ENCODE peak calls at places on chromosome X, in four cellular contexts. K is aorta, F is astrocyte, V is cardiac muscle cell. H is an unnamed sample. For H3K4me1, the result is how much of the 10 kb centered on the place peaks cover.

GRCh38 chrX:5958523-5958922 is 270.1 kb downstream of the NLGN4X start:
- DNase-seq in K (no peak), F (no peak), V (no peak), H (no peak)

GRCh38 chrX:107485019-107485418 is 35.6 kb downstream of the FRMPD3 start:
- DNase-seq in K (no peak), F (peak), V (no peak), H (peak)

GRCh38 chrX:54178100-54178940 is 4.7 kb downstream of the FAM120C start:
- DNase-seq in F (peak), V (no peak), K (no peak), H (peak)

GRCh38 chrX:70664726-70665125 is 220.1 kb downstream of the DLG3 start:
- DNase-seq in F (peak), K (no peak), V (peak), H (peak)

GRCh38 chrX:11509786-11510185 is 155.9 kb downstream of the ARHGAP6 start:
- DNase-seq in F (peak), V (no peak), K (no peak), H (peak)

GRCh38 chrX:57821703-57822375 is 88.4 kb downstream of the ZXDA start:
- DNase-seq in F (peak), K (no peak), V (peak), H (peak)

GRCh38 chrX:31580227-31580626 is 508.4 kb upstream of the FTHL17 start:
- DNase-seq in V (peak), F (peak), K (no peak), H (no peak)

GRCh38 chrX:150870487-150871340 is 27.8 kb downstream of the CD99L2 start:
- DNase-seq in K (no peak), V (no peak), F (no peak), H (peak)

GRCh38 chrX:155094468-155095061 is 23.3 kb downstream of the BRCC3 start:
- DNase-seq in F (no peak), K (no peak), V (peak), H (peak)

GRCh38 chrX:154733072-154733425 is 17.8 kb downstream of the GAB3 start:
- DNase-seq in V (no peak), F (no peak), K (no peak), H (no peak)

GRCh38 chrX:101265869-101266428 is 25.2 kb downstream of the TAF7L start:
- DNase-seq in V (no peak), F (peak), K (no peak), H (peak)

GRCh38 chrX:153469811-153470410 is 465 bp downstream of the HAUS7 start:
- DNase-seq in F (no peak), V (peak), K (no peak), H (peak)

GRCh38 chrX:103417933-103418332 is 41.6 kb downstream of the BEX3 start:
- DNase-seq in V (no peak), K (no peak), F (no peak), H (peak)

GRCh38 chrX:110286126-110286525 is 31.8 kb downstream of the AMMECR1 start:
- DNase-seq in V (no peak), F (peak), K (no peak), H (peak)

GRCh38 chrX:8084023-8084422 is 87.0 kb downstream of the VCX2 start:
- DNase-seq in K (no peak), V (no peak), F (peak), H (peak)

GRCh38 chrX:88991583-88992132 is 244.6 kb downstream of the CPXCR1 start:
- DNase-seq in V (no peak), K (no peak), F (no peak), H (no peak)

GRCh38 chrX:107107459-107107858 is 11.2 kb downstream of the RBM41 start:
- DNase-seq in F (peak), K (no peak), V (no peak), H (no peak)

GRCh38 chrX:129690435-129690834 is 35.7 kb upstream of the APLN start:
- DNase-seq in V (no peak), K (no peak), F (peak), H (no peak)

GRCh38 chrX:143635915-143636314 is at the start of gene SLITRK4:
- DNase-seq in V (peak), K (peak), F (no peak), H (no peak)

GRCh38 chrX:148133099-148133725 is 152.1 kb downstream of the FMR1NB start:
- DNase-seq in K (no peak), V (no peak), F (no peak), H (no peak)

GRCh38 chrX:44227981-44228380 is 115.5 kb downstream of the EFHC2 start:
- DNase-seq in V (no peak), F (no peak), K (no peak), H (no peak)

GRCh38 chrX:41145920-41146608 is 60.8 kb downstream of the USP9X start:
- DNase-seq in K (no peak), F (peak), V (no peak), H (peak)

GRCh38 chrX:126238220-126238619 is 72.1 kb upstream of the DCAF12L2 start:
- DNase-seq in K (no peak), V (no peak), F (no peak), H (no peak)

GRCh38 chrX:83819304-83819703 is 41.6 kb upstream of the CYLC1 start:
- DNase-seq in K (no peak), F (no peak), V (no peak), H (no peak)

GRCh38 chrX:427812-428725 is 41.4 kb upstream of the PPP2R3B start:
- DNase-seq in K (no peak), F (no peak), V (peak), H (peak)

GRCh38 chrX:147476008-147476407 is 435.7 kb upstream of the FMR1 start:
- DNase-seq in K (no peak), F (no peak), V (peak), H (peak)

GRCh38 chrX:85052636-85053343 is 49.1 kb downstream of the APOOL start:
- DNase-seq in F (peak), K (no peak), V (no peak), H (peak)

GRCh38 chrX:133417364-133417763 is 2.1 kb upstream of the GPC4 start:
- DNase-seq in F (no peak), V (no peak), K (no peak), H (no peak)

GRCh38 chrX:138710311-138710791 is 1.2 kb downstream of the FGF13 start:
- DNase-seq in V (peak), F (no peak), K (peak), H (no peak)

GRCh38 chrX:96407501-96407900 is 277.1 kb upstream of the DIAPH2 start:
- DNase-seq in K (no peak), F (peak), V (no peak), H (peak)

GRCh38 chrX:77617206-77617605 is 168.8 kb downstream of the ATRX start:
- DNase-seq in K (no peak), F (no peak), V (no peak), H (no peak)

GRCh38 chrX:38124000-38124399 is 96.7 kb downstream of the SRPX start:
- DNase-seq in F (no peak), V (peak), K (no peak), H (no peak)

GRCh38 chrX:139106111-139106510 is 394.6 kb upstream of the FGF13 start:
- DNase-seq in F (peak), K (no peak), V (no peak), H (no peak)

GRCh38 chrX:74420194-74421035 is 878 bp upstream of the SLC16A2 start:
- DNase-seq in V (peak), F (peak), K (peak), H (peak)

GRCh38 chrX:109857898-109858297 is 124.8 kb upstream of the ACSL4 start:
- DNase-seq in K (no peak), F (peak), V (no peak), H (peak)

GRCh38 chrX:21741869-21742701 is 15.8 kb downstream of the SMPX start:
- DNase-seq in K (no peak), F (peak), V (peak), H (no peak)

DNA sequence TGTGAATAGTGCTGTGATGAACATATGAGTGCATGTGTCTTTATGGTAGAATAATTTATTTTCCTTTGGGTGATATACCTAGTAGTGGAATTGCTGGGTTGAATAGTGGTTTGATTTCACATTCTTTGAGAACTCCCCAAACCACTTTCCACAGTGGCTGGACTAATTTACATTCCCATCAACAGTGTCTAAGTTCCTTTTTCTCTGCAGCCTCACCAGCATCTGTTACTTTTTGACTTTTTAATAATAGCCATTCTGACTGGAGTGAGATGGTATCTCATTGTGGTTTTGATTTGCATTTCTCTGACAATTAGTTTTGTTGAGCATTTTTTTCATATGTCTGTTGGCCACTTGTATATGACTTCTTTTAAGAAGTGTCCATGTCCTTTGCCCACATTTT is 29.1 kb downstream of the JADE3 start:
- DNase-seq in F (peak), V (no peak), K (no peak), H (no peak)
- H3K4me1 ChIP-seq in F (under half), V (under half), K (under half), H (under half)

GRCh38 chrX:134933248-134933647 is 57.5 kb upstream of the SMIM10 start:
- DNase-seq in K (no peak), F (no peak), V (no peak), H (no peak)
- H3K4me1 ChIP-seq in K (under half), F (under half), V (under half), H (under half)

DNA sequence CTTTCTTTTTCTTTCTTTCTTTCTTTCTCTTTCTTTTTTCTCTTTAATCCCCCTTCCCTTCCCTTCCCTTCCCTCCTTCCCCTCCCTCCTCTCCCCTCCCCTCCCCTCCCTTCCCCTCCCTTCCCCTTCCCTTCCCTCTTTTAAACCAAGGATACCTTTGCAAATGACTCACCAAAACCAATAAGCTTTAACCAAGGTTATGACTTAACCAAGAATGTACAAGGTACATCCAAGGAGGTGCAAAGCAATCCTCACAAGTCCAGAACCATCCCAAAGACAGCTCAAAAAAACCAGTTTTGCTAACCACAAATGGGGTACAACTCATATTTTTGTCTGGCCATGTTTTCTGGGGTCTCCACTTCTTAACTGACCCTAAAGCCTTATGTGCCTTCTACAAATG is 174.7 kb upstream of the PPP1R2C start:
- DNase-seq in K (no peak), V (no peak), F (no peak), H (no peak)
- H3K4me1 ChIP-seq in K (under half), V (under half), F (under half), H (under half)

GRCh38 chrX:40085086-40085551 is 12.6 kb downstream of the BCOR start:
- DNase-seq in F (peak), V (no peak), K (no peak), H (peak)
- H3K4me1 ChIP-seq in F (under half), V (half or more), K (under half), H (under half)

DNA sequence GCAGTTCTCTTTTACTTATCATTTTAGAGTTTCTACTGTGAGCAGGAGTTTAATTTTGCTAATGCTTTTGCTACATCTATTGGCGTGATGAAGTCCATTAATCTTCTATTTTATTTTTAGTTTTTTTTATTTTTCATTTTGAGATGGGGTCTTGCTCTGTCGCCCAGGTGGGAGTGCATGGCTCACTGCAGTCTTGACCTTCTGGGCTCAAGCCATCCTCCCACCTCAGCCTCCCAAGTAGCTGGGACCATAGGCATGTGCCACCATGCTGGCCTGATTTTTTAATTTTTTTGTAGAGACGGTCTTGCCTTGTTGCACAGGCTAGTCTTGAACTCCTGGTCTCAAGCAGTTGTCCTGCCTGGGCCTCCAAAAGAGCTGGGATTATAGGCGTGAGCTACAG is 9.4 kb downstream of the ZFX start:
- DNase-seq in F (no peak), K (no peak), V (no peak), H (no peak)
- H3K4me1 ChIP-seq in F (under half), K (under half), V (under half), H (under half)

DNA sequence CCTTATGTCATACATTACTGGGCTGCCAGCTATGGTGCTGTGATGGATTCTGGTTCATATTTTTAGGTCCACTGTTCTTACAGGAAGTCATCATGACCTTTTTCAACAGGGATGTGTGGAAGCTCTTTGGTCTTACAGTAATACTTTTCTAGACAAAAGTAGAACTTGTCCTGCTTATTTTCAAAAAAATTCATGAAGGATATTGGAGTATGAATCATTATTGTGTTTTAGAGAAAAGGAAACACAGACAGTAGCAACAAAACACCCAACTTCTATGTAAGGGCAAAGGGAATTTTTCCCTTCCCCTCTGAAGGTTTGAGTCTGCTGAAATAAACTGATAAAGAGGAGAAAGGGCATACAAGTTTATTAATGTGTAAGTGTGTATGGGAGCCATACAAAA is 54.7 kb upstream of the FAM9C start:
- DNase-seq in V (no peak), F (no peak), K (no peak), H (peak)
- H3K4me1 ChIP-seq in V (under half), F (under half), K (under half), H (under half)

DNA sequence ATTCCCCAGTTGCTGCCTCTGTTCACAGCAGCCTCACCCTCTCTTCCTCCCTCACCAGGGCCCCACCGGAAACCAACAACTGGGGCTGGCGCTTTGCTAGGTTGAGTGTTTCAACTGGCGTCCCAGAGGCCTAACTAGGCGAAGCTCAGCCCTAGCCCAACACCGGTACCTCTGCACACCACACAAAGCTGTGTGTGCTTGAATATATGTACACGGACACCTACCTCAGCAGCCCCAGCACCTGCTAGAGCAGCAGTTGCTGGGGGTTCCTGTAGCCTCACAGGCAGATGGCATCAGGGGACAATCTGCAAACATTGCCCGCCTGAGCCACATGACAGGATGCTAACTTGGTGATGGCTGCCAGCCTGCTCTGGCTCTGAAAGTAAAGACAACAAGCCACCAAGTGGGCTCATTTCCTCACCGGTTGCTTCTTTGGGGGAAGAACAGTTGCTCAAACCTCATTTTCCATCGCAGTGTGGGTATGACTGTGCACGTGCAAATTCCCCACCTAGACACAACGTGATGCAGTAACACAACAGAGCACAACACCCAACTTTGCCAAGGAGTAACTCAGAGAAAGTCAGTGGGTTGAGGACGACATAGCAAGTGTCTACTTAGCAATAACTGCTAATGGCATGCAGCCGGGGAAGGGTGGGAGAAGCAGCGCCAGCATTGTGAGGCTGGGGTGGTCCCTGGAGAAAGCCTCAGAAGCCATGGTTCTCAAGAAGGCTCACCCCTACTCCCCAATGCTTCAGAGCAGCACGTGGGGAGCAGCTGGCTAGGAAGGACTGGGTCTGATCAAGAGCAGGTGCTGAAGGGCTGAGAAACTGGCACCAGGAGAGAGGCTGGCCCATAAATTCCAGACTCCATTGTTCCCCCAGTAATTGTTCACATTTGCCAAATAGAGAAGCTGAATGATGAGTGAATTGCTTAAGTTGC is 139.5 kb downstream of the SH3KBP1 start:
- DNase-seq in F (no peak), V (no peak), K (no peak), H (no peak)
- H3K4me1 ChIP-seq in F (under half), V (under half), K (under half), H (under half)

DNA sequence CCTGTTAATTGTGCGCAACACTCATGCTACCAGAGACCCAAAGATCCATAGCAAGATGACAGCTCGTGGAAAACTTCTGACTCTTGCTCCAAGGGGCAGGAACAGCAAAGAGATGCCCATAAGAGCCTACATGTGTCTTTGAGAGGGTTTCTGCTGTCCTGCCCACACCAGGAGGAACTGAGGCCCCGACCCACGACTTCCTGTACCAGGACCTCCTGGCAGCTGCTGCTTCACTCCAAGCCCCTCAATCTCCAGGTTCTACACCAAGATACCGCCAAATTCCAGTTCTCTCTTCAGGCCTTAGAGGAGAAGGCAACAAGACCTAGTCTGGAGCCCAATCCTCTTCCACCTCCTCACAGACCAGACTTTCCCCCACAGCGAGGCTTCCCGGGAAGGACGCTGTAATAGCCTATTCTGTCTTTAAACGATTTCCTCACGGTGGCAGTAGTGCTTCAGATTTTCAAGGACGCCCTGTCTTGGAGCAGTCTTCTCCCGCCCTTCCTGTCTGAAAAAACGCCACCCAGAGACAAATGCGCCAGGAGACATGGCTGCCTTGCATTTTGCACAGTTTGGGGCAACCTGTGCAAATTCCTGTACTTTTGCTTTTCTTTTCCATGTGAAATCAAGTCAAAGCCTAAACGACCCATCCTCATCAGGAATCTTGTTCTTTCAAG is 230.2 kb upstream of the STK26 start:
- DNase-seq in V (no peak), F (peak), K (peak), H (peak)
- H3K4me1 ChIP-seq in V (under half), F (under half), K (under half), H (under half)

GRCh38 chrX:20571611-20572010 is 304.9 kb upstream of the RPS6KA3 start:
- DNase-seq in V (peak), K (no peak), F (no peak), H (peak)
- H3K4me1 ChIP-seq in V (under half), K (under half), F (under half), H (under half)

GRCh38 chrX:136204571-136204970 is 46.6 kb downstream of the MAP7D3 start:
- DNase-seq in F (peak), V (no peak), K (no peak), H (peak)
- H3K4me1 ChIP-seq in F (under half), V (under half), K (under half), H (half or more)

H was measured in adipocyte.